ENCODE peak calls at places on chromosomes 12 and 14, in five cellular contexts. One of them, this sample, is unnamed. For H3K27me3, the result is how much of the 10 kb centered on the place peaks cover.

GRCh38 chr12:50845021-50845647 is 2.4 kb downstream of the TMPRSS12 start:
- DNase-seq in tibial nerve: no peak
- DNase-seq in stomach: no peak
- DNase-seq in ovary: no peak
- DNase-seq in sigmoid colon: no peak
- DNase-seq in this sample: no peak

GRCh38 chr12:49580572-49581535 is 12.9 kb upstream of the MCRS1 start:
- DNase-seq in sigmoid colon: peak
- DNase-seq in ovary: peak
- DNase-seq in tibial nerve: peak
- DNase-seq in stomach: peak
- DNase-seq in this sample: no peak

GRCh38 chr14:74618078-74618952 is 6.3 kb upstream of the LTBP2 start:
- DNase-seq in ovary: no peak
- DNase-seq in tibial nerve: peak
- DNase-seq in stomach: peak
- DNase-seq in sigmoid colon: no peak
- DNase-seq in this sample: no peak

GRCh38 chr12:24697769-24698168 is 251.1 kb downstream of the BCAT1 start:
- DNase-seq in sigmoid colon: no peak
- DNase-seq in ovary: no peak
- DNase-seq in tibial nerve: no peak
- DNase-seq in stomach: no peak
- DNase-seq in this sample: no peak

GRCh38 chr14:92577321-92577742 is 63.8 kb downstream of the RIN3 start:
- DNase-seq in sigmoid colon: no peak
- DNase-seq in ovary: no peak
- DNase-seq in stomach: no peak
- DNase-seq in tibial nerve: no peak
- DNase-seq in this sample: no peak

GRCh38 chr12:101257357-101257756 is 22.5 kb upstream of the UTP20 start:
- DNase-seq in ovary: no peak
- DNase-seq in tibial nerve: no peak
- DNase-seq in sigmoid colon: no peak
- DNase-seq in stomach: no peak
- DNase-seq in this sample: peak

GRCh38 chr14:74660863-74661262 is 48.8 kb upstream of the LTBP2 start:
- DNase-seq in sigmoid colon: no peak
- DNase-seq in stomach: no peak
- DNase-seq in ovary: no peak
- DNase-seq in tibial nerve: no peak
- DNase-seq in this sample: no peak

GRCh38 chr12:122839907-122840554 is 4.8 kb downstream of the HIP1R start:
- DNase-seq in ovary: no peak
- DNase-seq in sigmoid colon: no peak
- DNase-seq in stomach: no peak
- DNase-seq in tibial nerve: no peak
- DNase-seq in this sample: no peak

GRCh38 chr12:13196302-13196921 is at the start of gene EMP1:
- DNase-seq in ovary: peak
- DNase-seq in sigmoid colon: peak
- DNase-seq in tibial nerve: peak
- DNase-seq in stomach: peak
- DNase-seq in this sample: peak
- TF ChIP-seq EP300 in ovary: no peak
- TF ChIP-seq EP300 in sigmoid colon: no peak
- TF ChIP-seq EP300 in tibial nerve: peak
- TF ChIP-seq EP300 in stomach: no peak
- TF ChIP-seq EP300 in this sample: no peak

DNA sequence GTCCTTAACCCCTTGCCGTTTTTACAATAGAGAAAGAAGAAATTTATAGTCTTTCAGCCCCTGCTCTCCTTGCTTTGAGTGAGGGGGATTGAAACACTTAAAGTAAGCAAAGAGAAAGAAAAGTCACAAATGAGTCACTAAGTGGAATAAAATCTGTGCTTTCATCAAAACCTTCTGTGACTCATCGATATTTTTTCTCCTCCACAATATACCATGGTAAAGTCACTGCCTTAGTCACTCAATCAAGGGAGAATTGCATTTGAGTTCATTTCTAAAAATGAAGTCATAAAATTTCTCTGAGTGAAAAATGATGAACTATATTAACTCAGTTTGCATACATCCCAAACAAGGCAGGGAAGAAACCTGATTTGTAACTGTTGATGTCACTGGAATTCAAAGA is 470.3 kb downstream of the FOXG1 start:
- DNase-seq in stomach: no peak
- DNase-seq in tibial nerve: no peak
- DNase-seq in sigmoid colon: no peak
- DNase-seq in ovary: no peak
- DNase-seq in this sample: no peak
- H3K4me3 ChIP-seq in stomach: no peak
- H3K4me3 ChIP-seq in tibial nerve: no peak
- H3K4me3 ChIP-seq in sigmoid colon: no peak
- H3K4me3 ChIP-seq in ovary: no peak
- H3K4me3 ChIP-seq in this sample: no peak

GRCh38 chr12:65082411-65082810 is 38.7 kb downstream of the WIF1 start:
- DNase-seq in ovary: no peak
- DNase-seq in sigmoid colon: no peak
- DNase-seq in stomach: no peak
- DNase-seq in tibial nerve: no peak
- DNase-seq in this sample: no peak

GRCh38 chr12:65084579-65084978 is 36.5 kb downstream of the WIF1 start:
- DNase-seq in tibial nerve: no peak
- DNase-seq in stomach: no peak
- DNase-seq in ovary: no peak
- DNase-seq in sigmoid colon: no peak
- DNase-seq in this sample: no peak

GRCh38 chr12:65086236-65086635 is 34.9 kb downstream of the WIF1 start:
- DNase-seq in tibial nerve: no peak
- DNase-seq in stomach: no peak
- DNase-seq in ovary: no peak
- DNase-seq in sigmoid colon: no peak
- DNase-seq in this sample: no peak

GRCh38 chr12:65083581-65083980 is 37.5 kb downstream of the WIF1 start:
- DNase-seq in sigmoid colon: no peak
- DNase-seq in ovary: no peak
- DNase-seq in tibial nerve: no peak
- DNase-seq in stomach: no peak
- DNase-seq in this sample: no peak
- H3K27me3 ChIP-seq in sigmoid colon: under half
- H3K27me3 ChIP-seq in ovary: under half
- H3K27me3 ChIP-seq in tibial nerve: under half
- H3K27me3 ChIP-seq in stomach: under half
- H3K27me3 ChIP-seq in this sample: under half

GRCh38 chr14:26415618-26416123 is 182.2 kb downstream of the NOVA1 start:
- DNase-seq in ovary: peak
- DNase-seq in sigmoid colon: peak
- DNase-seq in tibial nerve: peak
- DNase-seq in stomach: peak
- DNase-seq in this sample: no peak
- TF ChIP-seq EP300 in ovary: no peak
- TF ChIP-seq EP300 in sigmoid colon: peak
- TF ChIP-seq EP300 in tibial nerve: peak
- TF ChIP-seq EP300 in stomach: no peak
- TF ChIP-seq EP300 in this sample: no peak

GRCh38 chr12:108635201-108635996 is 1.7 kb upstream of the SELPLG start:
- DNase-seq in sigmoid colon: no peak
- DNase-seq in stomach: no peak
- DNase-seq in tibial nerve: no peak
- DNase-seq in ovary: no peak
- DNase-seq in this sample: no peak
- H3K4me3 ChIP-seq in sigmoid colon: no peak
- H3K4me3 ChIP-seq in stomach: no peak
- H3K4me3 ChIP-seq in tibial nerve: no peak
- H3K4me3 ChIP-seq in ovary: no peak
- H3K4me3 ChIP-seq in this sample: no peak

DNA sequence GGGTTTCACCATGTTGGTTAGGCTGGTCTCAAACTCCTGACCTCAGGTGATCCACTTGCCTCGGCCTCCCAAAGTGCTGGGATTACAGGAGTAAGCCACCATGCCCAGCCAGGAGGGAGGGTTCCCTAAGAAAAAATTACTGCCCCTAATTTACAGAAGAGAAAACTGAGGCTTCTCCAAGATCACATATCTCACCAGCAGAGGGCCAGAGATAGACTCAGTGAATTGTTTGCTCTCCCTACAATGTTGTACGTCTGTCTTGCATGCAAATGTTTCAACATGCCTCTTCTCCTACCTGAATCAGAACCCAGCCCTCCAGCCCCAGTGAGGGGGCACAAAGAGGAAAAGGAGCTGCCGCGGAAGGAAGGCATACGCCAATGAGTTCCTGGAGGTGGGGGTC is 48.3 kb upstream of the TMEM263 start:
- DNase-seq in stomach: no peak
- DNase-seq in sigmoid colon: no peak
- DNase-seq in tibial nerve: no peak
- DNase-seq in ovary: no peak
- DNase-seq in this sample: no peak
- H3K27me3 ChIP-seq in stomach: under half
- H3K27me3 ChIP-seq in sigmoid colon: under half
- H3K27me3 ChIP-seq in tibial nerve: under half
- H3K27me3 ChIP-seq in ovary: under half
- H3K27me3 ChIP-seq in this sample: under half

DNA sequence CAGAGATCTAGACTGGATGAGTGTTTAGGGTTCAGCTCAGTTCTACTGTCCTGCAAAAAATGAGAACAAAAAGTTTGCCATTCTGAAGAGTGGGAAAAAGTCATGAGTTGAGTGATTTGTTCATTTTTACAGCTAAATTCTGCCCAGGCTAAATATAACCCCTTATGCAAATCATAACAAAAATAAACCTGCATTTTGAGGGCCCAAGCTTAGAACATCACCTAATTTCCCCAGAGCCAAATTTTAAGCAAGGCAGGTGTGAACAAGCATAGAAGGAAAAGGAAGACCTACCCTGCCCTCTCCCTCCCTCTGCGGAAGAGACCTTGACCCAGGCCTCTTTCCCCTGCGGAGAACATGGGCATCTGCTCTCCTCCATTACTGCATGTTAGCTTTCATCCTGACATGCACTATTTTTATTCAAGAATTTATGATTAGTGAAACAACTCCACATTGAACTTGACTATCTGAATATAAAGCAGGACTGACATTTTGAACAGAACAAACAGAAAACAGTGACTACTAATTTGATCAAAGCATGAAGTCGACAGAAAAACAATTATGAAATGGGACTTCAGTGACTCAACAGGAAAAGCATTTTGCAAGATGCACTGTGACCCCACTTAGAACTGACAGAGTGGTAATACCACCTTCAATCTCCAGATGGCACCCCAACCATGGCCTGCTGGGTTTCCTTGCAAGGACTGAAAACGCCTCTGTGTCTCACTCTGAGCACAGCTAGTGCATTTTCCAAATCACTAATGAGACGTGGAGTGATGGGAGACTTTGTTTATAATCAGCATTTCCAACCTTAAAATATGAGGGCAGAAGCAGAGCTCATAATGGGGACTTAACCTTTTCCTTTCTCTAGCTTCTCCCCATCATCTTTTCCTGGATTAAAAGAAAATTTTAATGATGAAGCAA is 30.9 kb upstream of the SELPLG start:
- DNase-seq in sigmoid colon: peak
- DNase-seq in tibial nerve: peak
- DNase-seq in ovary: peak
- DNase-seq in stomach: peak
- DNase-seq in this sample: peak
- TF ChIP-seq EP300 in sigmoid colon: no peak
- TF ChIP-seq EP300 in tibial nerve: peak
- TF ChIP-seq EP300 in ovary: no peak
- TF ChIP-seq EP300 in stomach: no peak
- TF ChIP-seq EP300 in this sample: no peak

GRCh38 chr12:110846615-110847566 is at the start of gene CCDC63:
- DNase-seq in tibial nerve: peak
- DNase-seq in ovary: peak
- DNase-seq in sigmoid colon: peak
- DNase-seq in stomach: peak
- DNase-seq in this sample: no peak
- H3K4me3 ChIP-seq in tibial nerve: no peak
- H3K4me3 ChIP-seq in ovary: peak
- H3K4me3 ChIP-seq in sigmoid colon: peak
- H3K4me3 ChIP-seq in stomach: peak
- H3K4me3 ChIP-seq in this sample: peak

GRCh38 chr12:131828671-131829350 is 618 bp downstream of the MMP17 start:
- DNase-seq in stomach: no peak
- DNase-seq in tibial nerve: no peak
- DNase-seq in ovary: no peak
- DNase-seq in sigmoid colon: no peak
- DNase-seq in this sample: no peak

GRCh38 chr12:131827961-131828534 is at the start of gene MMP17:
- DNase-seq in sigmoid colon: peak
- DNase-seq in ovary: peak
- DNase-seq in stomach: no peak
- DNase-seq in tibial nerve: peak
- DNase-seq in this sample: no peak

GRCh38 chr12:131830335-131831020 is 2.3 kb downstream of the MMP17 start:
- DNase-seq in stomach: peak
- DNase-seq in tibial nerve: peak
- DNase-seq in sigmoid colon: peak
- DNase-seq in ovary: peak
- DNase-seq in this sample: peak

GRCh38 chr12:131829795-131830334 is 1.7 kb downstream of the MMP17 start:
- DNase-seq in stomach: no peak
- DNase-seq in sigmoid colon: peak
- DNase-seq in ovary: peak
- DNase-seq in tibial nerve: no peak
- DNase-seq in this sample: no peak

GRCh38 chr12:131829351-131829794 is 1.2 kb downstream of the MMP17 start:
- DNase-seq in sigmoid colon: peak
- DNase-seq in tibial nerve: no peak
- DNase-seq in stomach: no peak
- DNase-seq in ovary: peak
- DNase-seq in this sample: no peak
- H3K27me3 ChIP-seq in sigmoid colon: half or more
- H3K27me3 ChIP-seq in tibial nerve: under half
- H3K27me3 ChIP-seq in stomach: half or more
- H3K27me3 ChIP-seq in ovary: under half
- H3K27me3 ChIP-seq in this sample: half or more

DNA sequence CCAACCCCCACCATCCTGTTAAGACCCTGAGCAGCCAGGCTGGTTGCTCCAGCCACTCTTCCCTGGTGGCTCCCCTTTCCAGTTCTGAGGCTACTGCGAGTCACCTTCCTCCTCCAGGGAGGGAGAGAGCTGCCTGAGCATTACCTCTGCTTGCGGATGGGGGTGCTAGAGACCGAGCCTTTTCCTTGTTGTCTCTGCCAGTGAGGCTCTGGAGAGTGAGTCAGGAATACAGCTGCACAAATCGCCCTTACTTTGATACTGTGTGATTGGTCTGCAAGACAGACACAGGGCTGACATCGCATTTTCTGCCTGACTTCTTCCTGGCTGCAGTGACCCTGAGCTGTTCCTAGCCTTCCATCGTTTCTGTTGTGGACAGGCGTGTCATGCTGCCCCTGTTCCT is 94.3 kb downstream of the SLC25A47 start:
- DNase-seq in stomach: peak
- DNase-seq in sigmoid colon: peak
- DNase-seq in tibial nerve: peak
- DNase-seq in ovary: peak
- DNase-seq in this sample: no peak
- TF ChIP-seq EP300 in stomach: no peak
- TF ChIP-seq EP300 in sigmoid colon: no peak
- TF ChIP-seq EP300 in tibial nerve: no peak
- TF ChIP-seq EP300 in ovary: no peak
- TF ChIP-seq EP300 in this sample: no peak